ENCODE peak calls at places on chromosomes 5 and 9, in ten cellular contexts. Y is stimulated activated CD8-positive, alpha-beta memory T cell treated with anti-CD3 and anti-CD28 coated beads, Interleukin-12 subunit alpha, Interleukin-12 subunit beta, amount 100 ng/mL, for 1 hour; G is GM12865; W is NCI-H345; Q is NCI-H1105; M is stromal cell of bone marrow; D is IMR-90; T is C1 segment of cervical spinal cord; C is fibroblast of the conjunctiva; L is omental fat pad. V is an unnamed sample.

GRCh38 chr5:139688088-139688702 is 40.0 kb downstream of the CXXC5 start:
- DNase-seq in M (no peak), G (no peak), D (no peak), C (no peak), Y (no peak), T (no peak), W (no peak), Q (no peak), L (no peak), V (no peak)

GRCh38 chr9:129875181-129875611 is 39.9 kb downstream of the USP20 start:
- DNase-seq in W (no peak), T (no peak), D (no peak), L (no peak), M (no peak), Q (no peak), Y (no peak), C (no peak), G (no peak), V (no peak)

GRCh38 chr5:151068571-151069197 is 12.2 kb downstream of the TNIP1 start:
- DNase-seq in T (no peak), Y (no peak), W (peak), G (peak), C (no peak), D (peak), L (no peak), M (no peak), Q (no peak), V (no peak)

GRCh38 chr5:35651002-35651756 is 33.5 kb downstream of the SPEF2 start:
- DNase-seq in L (no peak), Y (peak), M (peak), D (peak), T (no peak), W (no peak), C (peak), G (peak), Q (no peak), V (peak)

GRCh38 chr5:167029488-167029887 is 1262.0 kb upstream of the WWC1 start:
- DNase-seq in D (no peak), C (no peak), W (no peak), L (no peak), M (no peak), T (no peak), G (no peak), Q (no peak), Y (no peak), V (no peak)

GRCh38 chr5:141782991-141783598 is 95.1 kb downstream of the PCDH1 start:
- DNase-seq in Q (no peak), T (no peak), W (no peak), G (no peak), C (no peak), Y (no peak), D (no peak), L (no peak), M (no peak), V (no peak)

GRCh38 chr9:91116711-91117110 is 245.0 kb downstream of the AUH start:
- DNase-seq in D (no peak), T (no peak), Q (no peak), G (no peak), C (no peak), L (no peak), M (no peak), W (no peak), Y (no peak), V (no peak)

GRCh38 chr5:178163772-178164735 is 10.4 kb upstream of the NHP2 start:
- DNase-seq in Q (peak), W (peak), D (peak), Y (peak), M (peak), G (peak), T (peak), C (peak), L (peak), V (no peak)

GRCh38 chr9:98117984-98118639 is 910 bp downstream of the TRIM14 start:
- DNase-seq in Q (no peak), C (no peak), L (no peak), W (no peak), M (no peak), Y (peak), T (no peak), D (peak), G (peak), V (peak)

V was measured in HS-5.